ENCODE peak calls at places on chromosome 19, in four cellular contexts. A is spleen, K is fibroblast of mammary gland, J is GM23338. G is an unnamed sample.

GRCh38 chr19:10718205-10719196 is 622 bp downstream of the DNM2 start:
- DNase-seq in A (peak; percentile 93), J (peak; percentile 43), K (peak; percentile 26), G (peak; percentile 37)

GRCh38 chr19:18606281-18607221 is at the start of gene CRLF1:
- DNase-seq in A (no peak), J (peak; percentile 46), K (no peak), G (no peak)

GRCh38 chr19:50276370-50277063 is 52.7 kb downstream of the KCNC3 start:
- DNase-seq in A (no peak), K (no peak), J (no peak), G (no peak)

GRCh38 chr19:43306097-43306496 is 36.8 kb upstream of the PSG9 start:
- DNase-seq in K (no peak), A (no peak), J (no peak), G (no peak)

GRCh38 chr19:3618144-3618810 is 8.3 kb downstream of the CACTIN start:
- DNase-seq in A (peak; percentile 90), J (peak; percentile 79), K (peak; percentile 77), G (peak; percentile 29)

GRCh38 chr19:1400281-1401137 is 833 bp downstream of the GAMT start:
- DNase-seq in K (peak; percentile 42), J (no peak), A (no peak), G (no peak)

GRCh38 chr19:751501-752341 is 809 bp downstream of the MISP start:
- DNase-seq in J (no peak), A (no peak), K (peak; percentile 87), G (peak; percentile 81)

GRCh38 chr19:10286803-10287737 is at the start of gene ICAM4:
- DNase-seq in K (no peak), A (peak; percentile 88), J (peak; percentile 84), G (no peak)

GRCh38 chr19:30135358-30135757 is 193.3 kb downstream of the URI1 start:
- DNase-seq in K (no peak), J (no peak), A (no peak), G (no peak)

GRCh38 chr19:2848625-2849024 is 7.3 kb downstream of the ZNF555 start:
- DNase-seq in A (no peak), J (no peak), K (no peak), G (no peak)

GRCh38 chr19:16249826-16250434 is 52.2 kb downstream of the AP1M1 start:
- DNase-seq in J (no peak), K (peak; percentile 69), A (no peak), G (peak; percentile 15)

GRCh38 chr19:3610745-3611717 is 4.4 kb upstream of the TBXA2R start:
- DNase-seq in K (no peak), J (no peak), A (peak; percentile 74), G (no peak)

GRCh38 chr19:34355201-34355600 is 9.8 kb upstream of the GPI start:
- DNase-seq in K (no peak), J (no peak), A (no peak), G (no peak)

GRCh38 chr19:610801-611505 is 21.3 kb downstream of the HCN2 start:
- DNase-seq in A (peak; percentile 90), J (no peak), K (peak; percentile 72), G (peak; percentile 97)

GRCh38 chr19:35114656-35115537 is 726 bp upstream of the FXYD3 start:
- DNase-seq in J (peak; percentile 90), A (peak; percentile 83), K (peak; percentile 57), G (peak; percentile 45)

GRCh38 chr19:2952953-2953481 is 8.2 kb upstream of the ZNF77 start:
- DNase-seq in A (no peak), K (peak; percentile 38), J (no peak), G (no peak)

GRCh38 chr19:50957587-50957986 is 4.7 kb upstream of the KLK5 start:
- DNase-seq in K (no peak), A (no peak), J (no peak), G (no peak)

GRCh38 chr19:3053218-3053621 is 9.1 kb downstream of the TLE5 start:
- DNase-seq in A (no peak), J (no peak), K (no peak), G (no peak)

GRCh38 chr19:34734601-34735103 is 609 bp downstream of the ZNF181 start:
- DNase-seq in J (peak; percentile 15), K (no peak), A (no peak), G (no peak)

GRCh38 chr19:3459322-3459881 is 20.9 kb downstream of the SMIM24 start:
- DNase-seq in K (peak; percentile 93), A (no peak), J (peak; percentile 78), G (peak; percentile 97)

GRCh38 chr19:49436381-49437017 is 4.8 kb downstream of the SLC17A7 start:
- DNase-seq in J (peak; percentile 99), A (no peak), K (no peak), G (no peak)

GRCh38 chr19:34999498-35000337 is at the start of gene GRAMD1A:
- DNase-seq in A (peak; percentile 98), J (peak; percentile 90), K (peak; percentile 73), G (peak; percentile 91)

GRCh38 chr19:11378319-11379189 is 4.1 kb downstream of the SWSAP1 start:
- DNase-seq in J (peak; percentile 86), K (peak; percentile 90), A (peak; percentile 86), G (peak; percentile 85)

GRCh38 chr19:15702590-15702930 is 25.3 kb upstream of the OR10H2 start:
- DNase-seq in K (peak; percentile 38), A (peak; percentile 78), J (peak; percentile 26), G (no peak)

GRCh38 chr19:45171211-45171623 is 6.8 kb downstream of the TRAPPC6A start:
- DNase-seq in A (no peak), J (no peak), K (no peak), G (no peak)

GRCh38 chr19:45166723-45167252 is 6.0 kb upstream of the NKPD1 start:
- DNase-seq in K (no peak), J (peak; percentile 51), A (peak; percentile 80), G (no peak)

GRCh38 chr19:45170146-45171106 is 7.6 kb downstream of the TRAPPC6A start:
- DNase-seq in A (no peak), K (no peak), J (no peak), G (no peak)

GRCh38 chr19:45169602-45170001 is 8.4 kb downstream of the TRAPPC6A start:
- DNase-seq in A (no peak), J (no peak), K (no peak), G (no peak)

GRCh38 chr19:45168767-45169351 is 8.1 kb upstream of the NKPD1 start:
- DNase-seq in K (no peak), A (no peak), J (no peak), G (no peak)
- TF ChIP-seq CTCF in K (no peak), A (no peak), J (no peak), G (no peak)

GRCh38 chr19:38606131-38606530 is 11.6 kb downstream of the MAP4K1 start:
- DNase-seq in A (no peak), J (no peak), K (no peak), G (no peak)
- TF ChIP-seq CTCF in A (no peak), J (no peak), K (no peak), G (no peak)

DNA sequence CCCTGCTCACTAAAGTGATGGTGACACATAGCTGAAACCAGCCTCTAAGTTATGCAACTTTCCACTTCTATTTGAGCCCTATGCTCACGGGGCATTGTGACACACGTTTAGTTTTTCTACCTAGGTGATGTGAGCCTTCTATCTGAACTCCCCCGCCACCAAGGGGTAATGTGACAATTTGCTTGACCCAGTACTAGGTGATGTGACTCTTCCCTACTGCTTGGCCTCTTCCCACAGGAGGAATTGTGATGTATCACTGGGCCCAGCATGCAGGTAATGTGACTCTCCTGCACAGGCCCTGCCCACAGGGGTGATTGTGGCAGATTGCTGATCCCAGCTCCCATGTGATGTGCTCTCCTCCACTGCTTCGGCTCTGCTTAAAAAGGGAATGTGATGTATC is 42.7 kb upstream of the ZNF43 start:
- DNase-seq in J (no peak), K (no peak), A (no peak), G (no peak)
- TF ChIP-seq CTCF in J (no peak), K (no peak), A (no peak), G (no peak)

GRCh38 chr19:17292301-17293074 is 10.7 kb downstream of the ABHD8 start:
- DNase-seq in J (peak; percentile 93), K (peak; percentile 91), A (peak; percentile 94), G (peak; percentile 83)
- TF ChIP-seq CTCF in J (peak; percentile 79), K (peak; percentile 88), A (peak; percentile 75), G (peak; percentile 89)

GRCh38 chr19:57578487-57579205 is at the start of gene ZNF416:
- DNase-seq in K (peak; percentile 99), J (peak; percentile 100), A (peak; percentile 97), G (peak; percentile 99)
- TF ChIP-seq CTCF in K (peak; percentile 3), J (peak; percentile 41), A (no peak), G (peak; percentile 4)

GRCh38 chr19:44499559-44499958 is 763 bp downstream of the ZNF180 start:
- DNase-seq in K (no peak), J (peak; percentile 66), A (no peak), G (no peak)

GRCh38 chr19:44496711-44497110 is 3.6 kb downstream of the ZNF180 start:
- DNase-seq in A (no peak), J (no peak), K (no peak), G (no peak)

GRCh38 chr19:44498988-44499387 is 1.3 kb downstream of the ZNF180 start:
- DNase-seq in K (no peak), J (no peak), A (no peak), G (no peak)

GRCh38 chr19:44499962-44500949 is at the start of gene ZNF180:
- DNase-seq in A (peak; percentile 98), K (peak; percentile 90), J (peak; percentile 99), G (peak; percentile 97)
- TF ChIP-seq CTCF in A (peak; percentile 30), K (peak; percentile 28), J (peak; percentile 37), G (peak; percentile 40)

DNA sequence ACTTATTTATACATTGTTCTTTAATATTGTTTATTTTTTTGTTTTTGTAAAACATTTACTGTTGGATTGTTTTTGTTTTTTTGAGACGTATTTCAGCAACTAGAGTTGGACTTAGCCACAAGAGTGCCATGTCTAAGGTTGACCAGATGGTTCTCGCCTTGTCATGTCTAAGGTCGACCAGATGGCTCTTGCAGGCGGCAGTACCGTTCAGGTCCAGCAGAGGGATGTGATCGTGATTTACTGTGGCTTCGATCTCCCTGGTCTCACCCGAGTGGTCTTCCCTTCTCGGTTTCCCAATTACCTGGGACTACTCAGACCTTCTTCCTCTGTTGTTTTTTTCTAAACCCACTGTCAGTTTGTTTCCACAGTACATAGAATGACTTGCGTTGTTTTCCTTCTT is 1438.6 kb downstream of the UQCRFS1 start:
- DNase-seq in K (no peak), A (no peak), J (peak; percentile 67), G (no peak)
- TF ChIP-seq CTCF in K (peak; percentile 45), A (no peak), J (peak; percentile 32), G (peak; percentile 44)

GRCh38 chr19:29084266-29084665 is 128.7 kb downstream of the UQCRFS1 start:
- DNase-seq in K (peak; percentile 31), A (no peak), J (peak; percentile 66), G (no peak)
- TF ChIP-seq CTCF in K (peak; percentile 45), A (no peak), J (peak; percentile 52), G (no peak)

G was measured in astrocyte of the spinal cord.